ENCODE peak calls at places on chromosomes 5 and 9, in ten cellular contexts. Y is stimulated activated CD8-positive, alpha-beta memory T cell treated with anti-CD3 and anti-CD28 coated beads, Interleukin-4, amount 100 ng/mL, for 1 hour; B is Caco-2; C is AG08396; L is T1000; E is nephron progenitor cell; N is frontal cortex; O is activated CD8-positive, alpha-beta memory T cell treated with anti-CD3 and anti-CD28 coated beads, Interleukin-2, amount 50 U/mL, for 48 hours; U is COR-L47; T is choroid plexus epithelial cell. G is an unnamed sample.

GRCh38 chr5:161051920-161052500 is 200.0 kb upstream of the ATP10B start:
- DNase-seq in Y (no peak), B (no peak), C (no peak), L (no peak), E (no peak), N (no peak), O (no peak), U (no peak), T (no peak), G (no peak)

GRCh38 chr5:1878050-1878849 is 4.5 kb downstream of the IRX4 start:
- DNase-seq in Y (no peak), B (no peak), C (no peak), L (no peak), E (peak; percentile 50), N (no peak), O (peak; percentile 53), U (no peak), T (no peak), G (no peak)

GRCh38 chr9:90801507-90802289 is at the start of gene SYK:
- DNase-seq in Y (no peak), B (peak; percentile 45), C (no peak), L (no peak), E (peak; percentile 57), N (no peak), O (no peak), U (peak; percentile 63), T (no peak), G (no peak)

GRCh38 chr9:121667214-121667613 is 15.8 kb downstream of the DAB2IP start:
- DNase-seq in Y (no peak), B (no peak), C (no peak), L (no peak), E (no peak), N (no peak), O (no peak), U (no peak), T (no peak), G (no peak)

GRCh38 chr9:107174441-107174840 is 108.6 kb upstream of the RAD23B start:
- DNase-seq in Y (no peak), B (no peak), C (no peak), L (no peak), E (no peak), N (no peak), O (peak; percentile 52), U (no peak), T (peak; percentile 79), G (no peak)

GRCh38 chr5:177023247-177023703 is 779 bp downstream of the ZNF346 start:
- DNase-seq in Y (no peak), B (no peak), C (peak; percentile 45), L (no peak), E (no peak), N (peak; percentile 41), O (peak; percentile 61), U (no peak), T (peak; percentile 9), G (no peak)

GRCh38 chr9:123643518-123643917 is 286.4 kb downstream of the DENND1A start:
- DNase-seq in Y (no peak), B (no peak), C (no peak), L (no peak), E (no peak), N (no peak), O (no peak), U (no peak), T (no peak), G (no peak)

GRCh38 chr5:134446938-134447337 is 35.3 kb upstream of the CDKN2AIPNL start:
- DNase-seq in Y (no peak), B (peak; percentile 76), C (no peak), L (peak; percentile 29), E (no peak), N (no peak), O (no peak), U (no peak), T (no peak), G (no peak)

GRCh38 chr5:160506006-160507004 is 84.7 kb downstream of the PTTG1 start:
- DNase-seq in Y (peak; percentile 37), B (no peak), C (peak; percentile 32), L (no peak), E (peak; percentile 19), N (no peak), O (peak; percentile 76), U (no peak), T (peak; percentile 68), G (no peak)

GRCh38 chr9:107488400-107489143 is 997 bp downstream of the KLF4 start:
- DNase-seq in Y (no peak), B (peak; percentile 49), C (peak; percentile 68), L (peak; percentile 31), E (peak; percentile 59), N (no peak), O (peak; percentile 57), U (peak; percentile 40), T (peak; percentile 55), G (peak; percentile 76)

GRCh38 chr5:105953616-105954015 is 1717.1 kb downstream of the EFNA5 start:
- DNase-seq in Y (no peak), B (no peak), C (no peak), L (no peak), E (no peak), N (no peak), O (no peak), U (peak; percentile 29), T (no peak), G (no peak)

GRCh38 chr5:43802119-43802518 is 199.1 kb downstream of the NNT start:
- DNase-seq in Y (no peak), B (no peak), C (peak; percentile 35), L (peak; percentile 21), E (no peak), N (no peak), O (no peak), U (no peak), T (peak; percentile 7), G (no peak)

GRCh38 chr5:169637856-169638190 is 748 bp downstream of the DOCK2 start:
- DNase-seq in Y (no peak), B (no peak), C (no peak), L (no peak), E (no peak), N (no peak), O (peak; percentile 82), U (no peak), T (no peak), G (no peak)

GRCh38 chr9:108924436-108924835 is 9.5 kb downstream of the ELP1 start:
- DNase-seq in Y (no peak), B (no peak), C (no peak), L (no peak), E (no peak), N (no peak), O (no peak), U (no peak), T (no peak), G (no peak)

GRCh38 chr9:131618071-131618479 is 72.8 kb downstream of the PRRT1B start:
- DNase-seq in Y (no peak), B (no peak), C (no peak), L (no peak), E (no peak), N (no peak), O (no peak), U (peak; percentile 30), T (no peak), G (peak; percentile 45)

GRCh38 chr5:121870489-121870888 is 18.8 kb downstream of the FTMT start:
- DNase-seq in Y (no peak), B (no peak), C (no peak), L (no peak), E (no peak), N (no peak), O (no peak), U (no peak), T (peak; percentile 15), G (no peak)

GRCh38 chr5:55319481-55319880 is 11.7 kb downstream of the MTREX start:
- DNase-seq in Y (no peak), B (no peak), C (no peak), L (no peak), E (no peak), N (no peak), O (no peak), U (no peak), T (no peak), G (no peak)

GRCh38 chr9:109186857-109187256 is 19.8 kb upstream of the FRRS1L start:
- DNase-seq in Y (no peak), B (no peak), C (no peak), L (no peak), E (no peak), N (no peak), O (no peak), U (no peak), T (no peak), G (no peak)

GRCh38 chr9:122580360-122580759 is 2.8 kb downstream of the OR1L8 start:
- DNase-seq in Y (no peak), B (no peak), C (peak; percentile 20), L (no peak), E (no peak), N (no peak), O (no peak), U (no peak), T (peak; percentile 55), G (no peak)

GRCh38 chr5:144369001-144369400 is 198.3 kb downstream of the KCTD16 start:
- DNase-seq in Y (no peak), B (no peak), C (no peak), L (no peak), E (peak; percentile 27), N (no peak), O (no peak), U (peak; percentile 77), T (no peak), G (no peak)

GRCh38 chr9:16307626-16308195 is 562.8 kb downstream of the BNC2 start:
- DNase-seq in Y (no peak), B (no peak), C (no peak), L (no peak), E (no peak), N (no peak), O (no peak), U (no peak), T (no peak), G (no peak)

GRCh38 chr5:61256474-61256873 is 75.6 kb upstream of the ZSWIM6 start:
- DNase-seq in Y (no peak), B (no peak), C (no peak), L (no peak), E (no peak), N (no peak), O (no peak), U (no peak), T (peak; percentile 7), G (no peak)

GRCh38 chr9:75233011-75233410 is 144.7 kb downstream of the OSTF1 start:
- DNase-seq in Y (no peak), B (no peak), C (no peak), L (no peak), E (no peak), N (no peak), O (no peak), U (no peak), T (peak; percentile 97), G (no peak)

GRCh38 chr5:73160239-73160671 is 12.7 kb upstream of the TMEM174 start:
- DNase-seq in Y (no peak), B (no peak), C (no peak), L (no peak), E (no peak), N (no peak), O (peak; percentile 72), U (no peak), T (no peak), G (no peak)

GRCh38 chr5:59125961-59126360 is 543.1 kb downstream of the RAB3C start:
- DNase-seq in Y (no peak), B (no peak), C (no peak), L (no peak), E (no peak), N (no peak), O (no peak), U (no peak), T (peak; percentile 26), G (no peak)

GRCh38 chr5:142821733-142822487 is 51.7 kb downstream of the ARHGAP26 start:
- DNase-seq in Y (no peak), B (peak; percentile 48), C (peak; percentile 55), L (no peak), E (no peak), N (no peak), O (no peak), U (no peak), T (peak; percentile 89), G (no peak)

GRCh38 chr9:109477269-109478203 is 20.6 kb downstream of the PTPN3 start:
- DNase-seq in Y (no peak), B (peak; percentile 97), C (no peak), L (no peak), E (peak; percentile 34), N (no peak), O (no peak), U (peak; percentile 8), T (no peak), G (no peak)

GRCh38 chr5:172821340-172821985 is 12.6 kb upstream of the ERGIC1 start:
- DNase-seq in Y (no peak), B (no peak), C (no peak), L (no peak), E (no peak), N (no peak), O (no peak), U (no peak), T (no peak), G (no peak)